ENCODE peak calls at places on chromosomes 11 and 22, in ten cellular contexts. F is tibial artery, W is Peyer's patch, O is ovary, L is adrenal gland, A is colonic mucosa, X is neuronal stem cell, H is A549, C is iPS DF 6.9, M is NT2/D1. T is an unnamed sample. For H3K4me1, the result is how much of the 10 kb centered on the place peaks cover.

GRCh38 chr11:135069884-135070283 is 657.8 kb upstream of the B3GAT1 start:
- DNase-seq in A (no peak), X (no peak), C (no peak), H (no peak), W (no peak), L (no peak), F (no peak), M (no peak), O (no peak), T (no peak)

GRCh38 chr22:47775686-47776085 is 1013.2 kb downstream of the TBC1D22A start:
- DNase-seq in C (no peak), M (no peak), O (no peak), X (no peak), F (no peak), L (no peak), H (no peak), A (no peak), W (no peak), T (no peak)

GRCh38 chr11:19962795-19963163 is 197.5 kb downstream of the DBX1 start:
- DNase-seq in X (no peak), C (no peak), A (no peak), H (no peak), M (no peak), W (no peak), O (no peak), F (no peak), L (no peak), T (no peak)

GRCh38 chr22:25637032-25637431 is 72.6 kb downstream of the GRK3 start:
- DNase-seq in L (no peak), M (no peak), A (no peak), C (no peak), F (no peak), O (no peak), X (no peak), H (no peak), W (no peak), T (no peak)

GRCh38 chr11:1659478-1659877 is 29.9 kb downstream of the KRTAP5-5 start:
- DNase-seq in X (no peak), O (no peak), C (no peak), F (no peak), H (no peak), M (no peak), L (no peak), A (no peak), W (peak), T (no peak)

GRCh38 chr22:46050916-46051614 is 74.1 kb upstream of the WNT7B start:
- DNase-seq in L (peak), X (no peak), W (peak), H (no peak), M (no peak), O (peak), F (peak), C (no peak), A (no peak), T (no peak)

GRCh38 chr22:32466496-32466895 is 2.2 kb upstream of the BPIFC start:
- DNase-seq in H (no peak), O (no peak), F (no peak), W (no peak), L (no peak), A (no peak), C (no peak), X (no peak), M (no peak), T (no peak)

GRCh38 chr22:21719024-21719423 is 16.6 kb downstream of the YPEL1 start:
- DNase-seq in A (no peak), H (no peak), W (no peak), L (no peak), M (no peak), C (no peak), X (no peak), O (no peak), F (no peak), T (no peak)

GRCh38 chr22:27552863-27553262 is 248.7 kb downstream of the MN1 start:
- DNase-seq in O (no peak), F (no peak), W (no peak), X (no peak), L (no peak), H (no peak), C (no peak), M (no peak), A (no peak), T (no peak)

GRCh38 chr11:66100272-66101037 is 30.4 kb downstream of the PACS1 start:
- DNase-seq in M (no peak), L (peak), A (peak), X (no peak), H (peak), C (no peak), W (peak), O (peak), F (peak), T (peak)

GRCh38 chr11:119421941-119422504 is 949 bp downstream of the THY1 start:
- DNase-seq in O (no peak), H (no peak), L (no peak), C (no peak), W (no peak), F (no peak), A (no peak), M (no peak), X (peak), T (no peak)

GRCh38 chr11:114195981-114196731 is 100.0 kb upstream of the NNMT start:
- DNase-seq in M (no peak), L (no peak), A (no peak), F (no peak), O (no peak), H (no peak), W (no peak), X (no peak), C (no peak), T (no peak)

GRCh38 chr11:116515666-116516184 is 257.1 kb downstream of the BUD13 start:
- DNase-seq in L (no peak), O (no peak), W (peak), M (no peak), X (no peak), H (no peak), A (peak), F (no peak), C (no peak), T (no peak)

GRCh38 chr11:124174001-124174400 is 9.1 kb upstream of the OR10D3 start:
- DNase-seq in L (peak), W (no peak), M (peak), X (peak), A (no peak), O (no peak), H (peak), F (no peak), C (peak), T (peak)

GRCh38 chr11:79101736-79102135 is 339.1 kb downstream of the TENM4 start:
- DNase-seq in L (peak), F (no peak), A (no peak), H (no peak), M (no peak), O (no peak), X (no peak), W (no peak), C (no peak), T (no peak)

GRCh38 chr11:130473795-130474377 is 25.4 kb downstream of the ADAMTS15 start:
- DNase-seq in O (peak), A (no peak), L (no peak), X (no peak), H (no peak), C (no peak), M (no peak), W (no peak), F (no peak), T (no peak)

GRCh38 chr11:726278-726915 is 20.4 kb downstream of the EPS8L2 start:
- DNase-seq in X (no peak), F (no peak), M (no peak), C (no peak), A (peak), W (peak), L (peak), H (no peak), O (peak), T (peak)

GRCh38 chr11:121483805-121484478 is 31.2 kb upstream of the SORL1-AS1 start:
- DNase-seq in X (no peak), F (no peak), H (no peak), M (no peak), L (no peak), W (no peak), A (no peak), O (no peak), C (no peak), T (no peak)

GRCh38 chr11:45149483-45150056 is 3.1 kb downstream of the PRDM11 start:
- DNase-seq in X (no peak), O (no peak), F (no peak), W (no peak), H (no peak), A (peak), C (no peak), L (no peak), M (no peak), T (no peak)

GRCh38 chr22:31275018-31275417 is 17.3 kb downstream of the PIK3IP1 start:
- DNase-seq in M (no peak), F (no peak), H (no peak), W (peak), A (peak), X (no peak), C (no peak), O (no peak), L (no peak), T (no peak)

GRCh38 chr11:61042961-61043540 is 59.2 kb upstream of the CD5 start:
- DNase-seq in M (no peak), W (no peak), C (no peak), L (no peak), A (no peak), H (no peak), X (no peak), F (no peak), O (no peak), T (no peak)

GRCh38 chr11:2137202-2138071 is 1.8 kb downstream of the IGF2 start:
- DNase-seq in L (peak), A (peak), O (peak), C (no peak), W (peak), X (peak), M (no peak), F (peak), H (peak), T (peak)

GRCh38 chr11:11028017-11028692 is 170.3 kb upstream of the ZBED5 start:
- DNase-seq in L (peak), X (peak), H (peak), M (peak), O (peak), A (peak), W (peak), F (peak), C (peak), T (peak)

GRCh38 chr11:121547574-121547973 is 94.8 kb upstream of the SORL1-AS1 start:
- DNase-seq in L (no peak), M (no peak), C (no peak), O (no peak), W (no peak), A (peak), H (no peak), F (no peak), X (no peak), T (no peak)

GRCh38 chr11:82683029-82683428 is 50.6 kb downstream of the FAM181B start:
- DNase-seq in X (no peak), A (no peak), M (peak), L (no peak), O (no peak), F (no peak), W (no peak), C (no peak), H (no peak), T (peak)

GRCh38 chr11:102202972-102203371 is 92.7 kb downstream of the YAP1 start:
- DNase-seq in W (no peak), X (no peak), H (no peak), L (no peak), A (no peak), M (no peak), F (no peak), O (no peak), C (no peak), T (no peak)

GRCh38 chr11:123020968-123021367 is 39.3 kb upstream of the BSX start:
- DNase-seq in X (no peak), H (peak), M (peak), L (peak), O (no peak), F (no peak), A (no peak), W (no peak), C (peak), T (peak)

GRCh38 chr22:49929553-49929979 is 11.1 kb downstream of the CRELD2 start:
- DNase-seq in C (no peak), X (peak), W (peak), L (peak), A (peak), F (no peak), H (no peak), O (peak), M (no peak), T (peak)

GRCh38 chr11:100562102-100562501 is 125.0 kb upstream of the ARHGAP42 start:
- DNase-seq in F (no peak), C (no peak), A (no peak), H (no peak), W (no peak), L (peak), O (no peak), X (no peak), M (no peak), T (no peak)

GRCh38 chr11:95364324-95365295 is 133.6 kb upstream of the SESN3 start:
- DNase-seq in O (no peak), H (peak), A (no peak), W (no peak), L (no peak), C (no peak), F (no peak), X (no peak), M (no peak), T (no peak)

GRCh38 chr11:31870609-31871309 is 59.6 kb upstream of the PAX6 start:
- DNase-seq in F (no peak), M (peak), H (peak), L (peak), X (peak), A (peak), W (peak), O (no peak), C (peak), T (peak)

GRCh38 chr11:48007677-48008076 is 27.3 kb downstream of the PTPRJ start:
- DNase-seq in A (no peak), W (no peak), M (no peak), L (peak), H (no peak), X (no peak), O (no peak), F (no peak), C (no peak), T (no peak)

GRCh38 chr11:61378713-61379313 is 13.6 kb upstream of the TMEM216 start:
- DNase-seq in L (peak), O (peak), H (peak), A (no peak), W (no peak), F (peak), M (no peak), C (no peak), X (no peak), T (no peak)

DNA sequence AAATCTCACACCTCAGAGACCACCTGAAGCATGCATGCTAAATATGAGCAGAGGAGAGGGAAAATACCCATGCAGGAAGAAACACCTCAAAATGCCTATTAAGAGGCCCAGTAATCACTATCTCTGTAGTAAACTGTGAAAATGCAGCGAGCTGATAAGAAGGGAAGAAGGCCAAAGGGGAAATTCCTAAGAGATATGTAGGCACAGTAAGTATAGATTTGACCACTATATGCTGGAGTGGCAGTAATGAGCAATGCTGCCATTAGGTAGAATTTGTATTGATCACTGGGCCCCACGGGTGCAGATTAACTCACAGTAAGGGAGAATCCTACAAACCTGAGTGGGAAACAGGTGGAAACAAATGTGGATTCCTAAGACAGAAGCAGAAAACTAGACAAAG is 1813.1 kb upstream of the RAG2 start:
- DNase-seq in H (no peak), A (no peak), X (no peak), L (no peak), C (no peak), W (no peak), M (no peak), F (no peak), O (no peak), T (no peak)
- H3K4me1 ChIP-seq in H (under half), A (under half), X (under half), L (under half), C (under half), W (under half), M (under half), F (under half), O (under half), T (under half)

GRCh38 chr11:73308963-73309960 is 1.2 kb downstream of the ARHGEF17 start:
- DNase-seq in W (peak), A (peak), F (peak), L (peak), M (peak), X (peak), H (peak), C (no peak), O (peak), T (peak)

GRCh38 chr11:73310076-73310475 is 2.0 kb downstream of the ARHGEF17 start:
- DNase-seq in L (no peak), H (no peak), M (no peak), W (no peak), A (no peak), X (no peak), F (no peak), C (no peak), O (peak), T (no peak)

GRCh38 chr11:73307323-73308002 is 613 bp upstream of the ARHGEF17 start:
- DNase-seq in M (peak), X (peak), O (peak), W (peak), A (peak), F (peak), L (peak), C (peak), H (peak), T (peak)

GRCh38 chr11:73306977-73307322 is 1.1 kb upstream of the ARHGEF17 start:
- DNase-seq in C (no peak), L (no peak), M (no peak), X (no peak), O (no peak), H (no peak), A (peak), W (no peak), F (no peak), T (no peak)

GRCh38 chr11:73308003-73308962 is at the start of gene ARHGEF17:
- DNase-seq in A (peak), M (peak), W (no peak), H (peak), C (no peak), O (peak), X (peak), L (peak), F (peak), T (peak)
- H3K4me1 ChIP-seq in A (under half), M (under half), W (under half), H (under half), C (under half), O (under half), X (under half), L (under half), F (under half), T (under half)

GRCh38 chr22:20418211-20418788 is 19.3 kb downstream of the SCARF2 start:
- DNase-seq in C (no peak), M (no peak), L (peak), O (peak), A (peak), H (peak), X (peak), W (peak), F (peak), T (peak)

GRCh38 chr22:20422271-20422958 is 15.2 kb downstream of the SCARF2 start:
- DNase-seq in L (no peak), F (no peak), A (no peak), X (no peak), C (no peak), H (no peak), O (peak), W (no peak), M (no peak), T (no peak)

GRCh38 chr22:20420157-20420842 is 17.3 kb downstream of the SCARF2 start:
- DNase-seq in L (no peak), A (no peak), O (no peak), C (no peak), M (no peak), F (no peak), X (no peak), W (peak), H (no peak), T (no peak)

GRCh38 chr22:20421507-20421874 is 16.1 kb downstream of the SCARF2 start:
- DNase-seq in M (no peak), O (peak), C (no peak), A (no peak), X (no peak), L (no peak), H (no peak), F (no peak), W (no peak), T (no peak)

DNA sequence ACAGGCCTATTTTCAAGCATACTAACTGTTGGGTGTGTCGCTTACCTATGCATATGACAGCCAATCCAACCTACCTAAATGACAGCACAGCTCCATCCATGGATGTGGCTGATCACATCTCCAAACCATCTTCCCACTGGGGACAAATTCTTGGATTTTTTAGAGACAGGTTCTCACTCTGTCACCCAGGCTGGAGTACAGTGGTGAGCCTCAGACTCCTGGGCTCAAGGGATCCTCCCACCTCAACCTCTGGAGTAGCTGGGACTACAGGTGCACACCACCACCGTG is 18.0 kb downstream of the SCARF2 start:
- DNase-seq in F (no peak), O (no peak), X (no peak), M (no peak), A (no peak), W (peak), C (no peak), L (no peak), H (no peak), T (no peak)
- H3K4me1 ChIP-seq in F (under half), O (under half), X (under half), M (under half), A (under half), W (under half), C (under half), L (under half), H (under half), T (under half)

GRCh38 chr11:64450168-64450560 is 91.2 kb downstream of the RPS6KA4 start:
- DNase-seq in C (no peak), H (no peak), A (no peak), L (no peak), O (no peak), F (no peak), W (no peak), M (no peak), X (no peak), T (no peak)
- H3K4me1 ChIP-seq in C (under half), H (under half), A (under half), L (under half), O (under half), F (under half), W (under half), M (under half), X (under half), T (under half)

DNA sequence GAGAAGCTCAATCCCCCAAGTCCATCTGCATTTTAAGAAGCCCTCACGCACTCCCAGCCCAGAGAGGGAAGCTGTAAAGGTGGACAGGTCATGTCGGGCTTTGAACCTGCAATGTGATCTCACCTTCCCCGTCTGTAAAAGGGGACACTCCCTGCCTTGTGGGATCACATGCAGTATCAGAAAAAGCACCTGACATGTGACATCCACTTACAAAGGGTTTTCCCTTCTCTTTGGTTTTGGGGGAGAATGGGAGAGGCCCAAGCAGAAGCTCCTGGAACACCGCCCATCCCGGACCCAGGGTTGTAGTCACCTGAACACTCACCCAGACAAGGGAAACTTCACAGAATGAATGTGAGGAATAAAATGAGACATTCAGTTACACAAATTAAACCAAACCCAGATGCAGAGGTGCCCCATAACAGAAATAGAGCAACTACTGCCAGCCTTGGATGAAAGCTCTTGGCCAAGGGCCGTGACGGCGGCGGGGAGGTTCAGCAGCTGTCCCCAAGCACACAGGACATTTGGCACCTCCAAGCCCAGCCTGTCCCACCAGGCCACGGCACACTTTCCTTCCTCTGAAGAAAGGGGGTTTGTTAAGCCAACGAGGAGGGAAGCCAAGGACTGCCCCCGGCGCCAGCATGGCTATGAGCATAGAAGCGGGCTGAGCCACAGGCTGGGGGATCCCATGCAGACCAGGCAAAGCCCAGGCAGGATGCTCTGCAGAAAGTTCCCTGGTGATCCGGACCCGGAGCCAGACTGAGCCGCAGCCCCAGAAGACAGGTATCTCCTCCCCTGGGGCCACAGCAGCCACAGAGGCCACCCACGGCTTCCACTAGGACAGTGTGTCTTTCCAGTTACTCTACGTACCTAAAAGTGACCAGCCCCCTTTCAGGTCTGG is 3.8 kb downstream of the BID start:
- DNase-seq in W (no peak), H (no peak), A (no peak), M (no peak), X (no peak), F (no peak), O (no peak), L (no peak), C (no peak), T (no peak)
- H3K4me1 ChIP-seq in W (under half), H (under half), A (under half), M (under half), X (under half), F (under half), O (under half), L (under half), C (under half), T (under half)